ENCODE peak calls at places on chromosomes 2 and 18, in five cellular contexts. One of them, this sample, is unnamed. For H3K27me3, the result is how much of the 10 kb centered on the place peaks cover.

GRCh38 chr2:110166246-110166645 is 38.6 kb downstream of the NPHP1 start:
- DNase-seq in suprapubic skin: no peak
- DNase-seq in stomach: no peak
- DNase-seq in endodermal cell: no peak
- DNase-seq in BE2C: no peak
- DNase-seq in this sample: no peak

GRCh38 chr2:235463893-235464292 is 29.9 kb upstream of the AGAP1 start:
- DNase-seq in suprapubic skin: no peak
- DNase-seq in BE2C: no peak
- DNase-seq in endodermal cell: no peak
- DNase-seq in stomach: peak
- DNase-seq in this sample: no peak

GRCh38 chr2:110221938-110222337 is 9.6 kb upstream of the MTLN start:
- DNase-seq in endodermal cell: no peak
- DNase-seq in BE2C: no peak
- DNase-seq in suprapubic skin: no peak
- DNase-seq in stomach: no peak
- DNase-seq in this sample: no peak

GRCh38 chr2:15751477-15751876 is 159.8 kb downstream of the DDX1 start:
- DNase-seq in suprapubic skin: no peak
- DNase-seq in BE2C: no peak
- DNase-seq in stomach: no peak
- DNase-seq in endodermal cell: peak
- DNase-seq in this sample: no peak

GRCh38 chr2:191056218-191056617 is 42.2 kb upstream of the STAT1 start:
- DNase-seq in BE2C: no peak
- DNase-seq in endodermal cell: no peak
- DNase-seq in stomach: no peak
- DNase-seq in suprapubic skin: no peak
- DNase-seq in this sample: no peak

GRCh38 chr2:179376881-179377280 is 112.2 kb upstream of the SESTD1 start:
- DNase-seq in stomach: no peak
- DNase-seq in BE2C: no peak
- DNase-seq in endodermal cell: no peak
- DNase-seq in suprapubic skin: no peak
- DNase-seq in this sample: no peak

GRCh38 chr2:233013027-233013461 is at the start of gene NGEF:
- DNase-seq in BE2C: no peak
- DNase-seq in suprapubic skin: no peak
- DNase-seq in endodermal cell: peak
- DNase-seq in stomach: peak
- DNase-seq in this sample: no peak

GRCh38 chr2:31193066-31193396 is 24.3 kb downstream of the CAPN14 start:
- DNase-seq in endodermal cell: peak
- DNase-seq in stomach: no peak
- DNase-seq in BE2C: no peak
- DNase-seq in suprapubic skin: no peak
- DNase-seq in this sample: peak

GRCh38 chr2:137659616-137660015 is 304.7 kb upstream of the HNMT start:
- DNase-seq in endodermal cell: no peak
- DNase-seq in suprapubic skin: no peak
- DNase-seq in BE2C: no peak
- DNase-seq in stomach: no peak
- DNase-seq in this sample: no peak

GRCh38 chr2:150878347-150878746 is 383.3 kb downstream of the RBM43 start:
- DNase-seq in suprapubic skin: no peak
- DNase-seq in BE2C: no peak
- DNase-seq in endodermal cell: no peak
- DNase-seq in stomach: no peak
- DNase-seq in this sample: no peak

GRCh38 chr2:46540496-46541342 is 61.4 kb downstream of the TMEM247 start:
- DNase-seq in stomach: no peak
- DNase-seq in suprapubic skin: no peak
- DNase-seq in endodermal cell: peak
- DNase-seq in BE2C: no peak
- DNase-seq in this sample: no peak

GRCh38 chr2:146124741-146125140 is 1604.8 kb upstream of the ZEB2 start:
- DNase-seq in endodermal cell: no peak
- DNase-seq in BE2C: no peak
- DNase-seq in suprapubic skin: no peak
- DNase-seq in stomach: no peak
- DNase-seq in this sample: no peak

GRCh38 chr2:146123256-146123655 is 1603.3 kb upstream of the ZEB2 start:
- DNase-seq in stomach: no peak
- DNase-seq in suprapubic skin: no peak
- DNase-seq in BE2C: no peak
- DNase-seq in endodermal cell: no peak
- DNase-seq in this sample: no peak

GRCh38 chr2:146128216-146128615 is 1608.3 kb upstream of the ZEB2 start:
- DNase-seq in suprapubic skin: no peak
- DNase-seq in endodermal cell: no peak
- DNase-seq in BE2C: no peak
- DNase-seq in stomach: no peak
- DNase-seq in this sample: no peak

GRCh38 chr2:146119586-146119985 is 1599.7 kb upstream of the ZEB2 start:
- DNase-seq in suprapubic skin: no peak
- DNase-seq in stomach: no peak
- DNase-seq in endodermal cell: no peak
- DNase-seq in BE2C: no peak
- DNase-seq in this sample: no peak

GRCh38 chr2:146123714-146124113 is 1603.8 kb upstream of the ZEB2 start:
- DNase-seq in suprapubic skin: no peak
- DNase-seq in stomach: no peak
- DNase-seq in BE2C: no peak
- DNase-seq in endodermal cell: no peak
- DNase-seq in this sample: no peak
- H3K27me3 ChIP-seq in suprapubic skin: under half
- H3K27me3 ChIP-seq in stomach: under half
- H3K27me3 ChIP-seq in BE2C: under half
- H3K27me3 ChIP-seq in endodermal cell: half or more
- H3K27me3 ChIP-seq in this sample: under half

GRCh38 chr18:22822024-22822423 is 111.1 kb upstream of the RBBP8 start:
- DNase-seq in BE2C: no peak
- DNase-seq in suprapubic skin: no peak
- DNase-seq in endodermal cell: peak
- DNase-seq in stomach: no peak
- DNase-seq in this sample: peak

GRCh38 chr18:22816266-22817176 is 116.6 kb upstream of the RBBP8 start:
- DNase-seq in endodermal cell: no peak
- DNase-seq in BE2C: peak
- DNase-seq in stomach: no peak
- DNase-seq in suprapubic skin: no peak
- DNase-seq in this sample: no peak

GRCh38 chr18:22813648-22814328 is 119.3 kb upstream of the RBBP8 start:
- DNase-seq in BE2C: peak
- DNase-seq in endodermal cell: no peak
- DNase-seq in suprapubic skin: no peak
- DNase-seq in stomach: no peak
- DNase-seq in this sample: no peak

GRCh38 chr18:22814329-22814703 is 118.8 kb upstream of the RBBP8 start:
- DNase-seq in BE2C: no peak
- DNase-seq in stomach: no peak
- DNase-seq in endodermal cell: no peak
- DNase-seq in suprapubic skin: no peak
- DNase-seq in this sample: no peak

DNA sequence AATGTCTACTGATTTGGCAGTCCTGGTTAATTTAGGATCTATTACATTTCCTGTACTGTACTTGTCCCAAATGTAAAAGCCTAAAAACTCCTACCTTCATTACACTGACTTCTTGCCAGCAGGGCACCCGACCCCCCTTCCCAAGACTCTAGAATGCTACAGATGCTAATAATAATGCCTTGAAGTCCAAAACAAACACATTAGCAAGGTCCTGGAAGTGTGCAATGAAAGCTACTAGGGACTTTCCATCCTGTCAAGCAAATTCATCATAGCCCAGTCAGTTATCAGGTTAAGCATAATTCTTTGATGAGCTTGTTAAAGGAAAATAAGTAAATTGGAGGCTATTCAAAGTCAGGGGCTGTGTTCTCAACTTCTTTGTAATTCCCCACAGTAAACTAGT is 115.3 kb upstream of the RBBP8 start:
- DNase-seq in suprapubic skin: no peak
- DNase-seq in stomach: no peak
- DNase-seq in BE2C: no peak
- DNase-seq in endodermal cell: no peak
- DNase-seq in this sample: no peak
- H3K4me3 ChIP-seq in suprapubic skin: no peak
- H3K4me3 ChIP-seq in stomach: no peak
- H3K4me3 ChIP-seq in BE2C: no peak
- H3K4me3 ChIP-seq in endodermal cell: no peak
- H3K4me3 ChIP-seq in this sample: no peak

GRCh38 chr18:58192519-58192918 is 148.5 kb downstream of the NEDD4L start:
- DNase-seq in BE2C: no peak
- DNase-seq in endodermal cell: no peak
- DNase-seq in stomach: no peak
- DNase-seq in suprapubic skin: no peak
- DNase-seq in this sample: no peak

GRCh38 chr18:58194028-58194427 is 150.0 kb downstream of the NEDD4L start:
- DNase-seq in stomach: peak
- DNase-seq in BE2C: peak
- DNase-seq in suprapubic skin: no peak
- DNase-seq in endodermal cell: peak
- DNase-seq in this sample: peak

GRCh38 chr18:58196881-58197872 is 153.2 kb downstream of the NEDD4L start:
- DNase-seq in endodermal cell: no peak
- DNase-seq in suprapubic skin: no peak
- DNase-seq in BE2C: no peak
- DNase-seq in stomach: peak
- DNase-seq in this sample: no peak

GRCh38 chr18:58195278-58195721 is 151.3 kb downstream of the NEDD4L start:
- DNase-seq in BE2C: no peak
- DNase-seq in stomach: peak
- DNase-seq in suprapubic skin: no peak
- DNase-seq in endodermal cell: peak
- DNase-seq in this sample: peak

DNA sequence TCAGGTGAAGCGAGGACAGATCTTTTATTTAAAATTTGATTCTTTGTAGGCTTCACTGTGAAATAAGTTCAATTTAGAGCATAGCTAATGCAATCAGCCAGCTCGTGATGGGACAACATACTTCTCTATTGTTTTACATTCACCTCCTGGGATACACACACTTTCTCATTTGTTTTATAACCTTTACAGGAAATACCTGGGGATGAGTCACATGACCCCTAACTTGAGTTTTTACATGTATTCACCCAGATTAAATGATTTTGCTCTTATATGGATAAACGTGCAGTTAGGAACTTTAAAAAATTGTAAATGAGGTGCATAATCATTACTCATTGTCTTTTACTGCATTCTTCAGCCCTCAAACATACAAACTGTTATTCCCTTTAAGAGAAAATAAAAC is 152.1 kb downstream of the NEDD4L start:
- DNase-seq in endodermal cell: no peak
- DNase-seq in BE2C: no peak
- DNase-seq in stomach: no peak
- DNase-seq in suprapubic skin: no peak
- DNase-seq in this sample: no peak
- H3K27me3 ChIP-seq in endodermal cell: under half
- H3K27me3 ChIP-seq in BE2C: under half
- H3K27me3 ChIP-seq in stomach: under half
- H3K27me3 ChIP-seq in suprapubic skin: under half
- H3K27me3 ChIP-seq in this sample: under half

GRCh38 chr18:25109484-25109883 is 242.5 kb downstream of the ZNF521 start:
- DNase-seq in endodermal cell: no peak
- DNase-seq in stomach: no peak
- DNase-seq in suprapubic skin: no peak
- DNase-seq in BE2C: no peak
- DNase-seq in this sample: no peak

GRCh38 chr18:25099838-25100393 is 252.1 kb downstream of the ZNF521 start:
- DNase-seq in stomach: no peak
- DNase-seq in BE2C: no peak
- DNase-seq in endodermal cell: no peak
- DNase-seq in suprapubic skin: no peak
- DNase-seq in this sample: no peak

GRCh38 chr18:25102657-25103056 is 249.3 kb downstream of the ZNF521 start:
- DNase-seq in stomach: no peak
- DNase-seq in endodermal cell: no peak
- DNase-seq in suprapubic skin: no peak
- DNase-seq in BE2C: no peak
- DNase-seq in this sample: no peak

DNA sequence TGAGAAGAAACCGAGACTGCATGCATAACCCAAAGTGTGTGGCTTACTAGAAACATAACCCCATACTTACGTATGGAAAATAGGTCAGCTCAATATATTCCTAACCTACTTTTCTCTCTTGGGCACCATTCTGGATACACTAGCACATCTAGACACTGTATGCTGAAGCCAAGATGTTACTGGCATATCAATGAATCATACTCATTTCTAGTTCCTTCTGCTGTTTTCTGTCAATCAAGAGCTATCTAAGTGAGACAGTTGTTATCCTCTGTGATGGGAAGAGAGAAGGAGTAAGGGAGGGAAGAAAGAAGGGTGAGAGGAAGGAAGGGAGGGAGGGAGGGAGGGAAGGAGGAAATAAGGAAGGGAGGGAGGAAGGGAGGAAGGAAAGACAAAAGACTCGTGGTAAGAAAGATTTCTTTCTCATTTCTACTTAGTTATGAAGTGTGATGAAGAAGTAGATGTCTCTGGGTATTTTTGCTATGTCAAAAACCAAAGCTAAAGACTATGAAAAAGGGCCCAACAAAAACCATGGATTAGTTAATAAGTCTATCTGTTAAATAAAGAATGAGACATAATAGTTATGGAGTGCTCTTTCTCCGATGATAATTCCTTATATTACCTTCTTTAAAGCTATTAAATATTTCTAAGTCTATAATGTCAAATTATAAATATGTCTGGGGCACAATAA is 248.4 kb downstream of the ZNF521 start:
- DNase-seq in BE2C: no peak
- DNase-seq in suprapubic skin: no peak
- DNase-seq in endodermal cell: no peak
- DNase-seq in stomach: no peak
- DNase-seq in this sample: no peak
- H3K4me3 ChIP-seq in BE2C: no peak
- H3K4me3 ChIP-seq in suprapubic skin: no peak
- H3K4me3 ChIP-seq in endodermal cell: no peak
- H3K4me3 ChIP-seq in stomach: no peak
- H3K4me3 ChIP-seq in this sample: no peak

DNA sequence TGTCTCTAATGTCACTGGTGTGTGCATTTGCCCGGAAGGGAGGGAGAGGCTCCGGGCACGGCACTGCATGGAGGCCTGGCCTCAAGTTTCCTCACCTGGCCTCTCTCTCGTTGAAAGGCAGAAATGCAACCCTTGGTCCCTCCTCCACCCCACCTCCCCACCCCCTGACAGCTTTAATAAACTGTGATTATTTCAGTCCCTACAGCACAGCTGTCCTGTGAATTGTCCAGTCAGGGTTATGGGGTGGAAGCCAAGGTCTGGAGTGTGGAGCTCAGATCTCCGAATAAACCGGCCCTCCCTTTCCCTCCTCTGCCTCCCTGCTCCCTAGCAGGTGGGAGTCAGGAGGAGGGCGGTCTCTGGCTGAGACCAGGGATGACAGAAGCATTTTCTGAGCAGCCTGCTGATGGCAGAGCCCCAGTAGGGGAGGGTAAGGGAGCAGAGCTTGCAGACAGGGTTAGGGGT is 199.2 kb upstream of the SMAD2 start:
- DNase-seq in BE2C: no peak
- DNase-seq in suprapubic skin: no peak
- DNase-seq in stomach: no peak
- DNase-seq in endodermal cell: peak
- DNase-seq in this sample: peak
- H3K27me3 ChIP-seq in BE2C: under half
- H3K27me3 ChIP-seq in suprapubic skin: under half
- H3K27me3 ChIP-seq in stomach: under half
- H3K27me3 ChIP-seq in endodermal cell: under half
- H3K27me3 ChIP-seq in this sample: under half

GRCh38 chr18:46706968-46707367 is 49.9 kb downstream of the ST8SIA5 start:
- DNase-seq in endodermal cell: no peak
- DNase-seq in BE2C: no peak
- DNase-seq in stomach: no peak
- DNase-seq in suprapubic skin: no peak
- DNase-seq in this sample: no peak
- H3K4me3 ChIP-seq in endodermal cell: no peak
- H3K4me3 ChIP-seq in BE2C: no peak
- H3K4me3 ChIP-seq in stomach: no peak
- H3K4me3 ChIP-seq in suprapubic skin: no peak
- H3K4me3 ChIP-seq in this sample: no peak